ENCODE peak calls at places on chromosomes 3 and 15, in six cellular contexts. M is GM13977, W is neural crest cell, R is progenitor cell of endocrine pancreas, E is HCT116, Q is endothelial cell. G is an unnamed sample.

GRCh38 chr15:67998599-67999122 is 55.5 kb upstream of the PIAS1 start:
- DNase-seq in M (no peak), W (no peak), R (no peak), E (no peak), Q (no peak), G (no peak)

GRCh38 chr3:176814252-176814651 is 383.0 kb downstream of the TBL1XR1 start:
- DNase-seq in M (peak), W (peak), R (peak), E (peak), Q (peak), G (no peak)

GRCh38 chr15:39427705-39428104 is 153.2 kb upstream of the THBS1 start:
- DNase-seq in M (no peak), W (no peak), R (no peak), E (no peak), Q (no peak), G (no peak)

GRCh38 chr3:35721628-35722027 is 82.3 kb downstream of the ARPP21 start:
- DNase-seq in M (no peak), W (no peak), R (no peak), E (no peak), Q (no peak), G (no peak)

GRCh38 chr3:136651585-136651984 is 100.6 kb downstream of the STAG1 start:
- DNase-seq in M (no peak), W (no peak), R (no peak), E (no peak), Q (no peak), G (no peak)

GRCh38 chr3:147415819-147416218 is 6.7 kb downstream of the ZIC1 start:
- DNase-seq in M (peak), W (no peak), R (no peak), E (no peak), Q (no peak), G (no peak)

GRCh38 chr3:127545711-127546457 is 44.6 kb downstream of the TPRA1 start:
- DNase-seq in M (no peak), W (no peak), R (no peak), E (no peak), Q (no peak), G (no peak)

GRCh38 chr3:195886181-195887141 is 21.9 kb downstream of the TNK2 start:
- DNase-seq in M (no peak), W (no peak), R (no peak), E (no peak), Q (peak), G (no peak)

GRCh38 chr15:67064607-67065530 is 533 bp upstream of the SMAD3 start:
- DNase-seq in M (peak), W (peak), R (peak), E (no peak), Q (peak), G (no peak)

GRCh38 chr3:39903253-39903652 is 93.8 kb downstream of the MYRIP start:
- DNase-seq in M (no peak), W (no peak), R (no peak), E (no peak), Q (no peak), G (no peak)

GRCh38 chr3:131053021-131053420 is 26.3 kb downstream of the NEK11 start:
- DNase-seq in M (no peak), W (no peak), R (no peak), E (no peak), Q (no peak), G (no peak)
- TF ChIP-seq CTCF in M (peak), W (peak), R (no peak), E (peak), Q (no peak), G (no peak)

DNA sequence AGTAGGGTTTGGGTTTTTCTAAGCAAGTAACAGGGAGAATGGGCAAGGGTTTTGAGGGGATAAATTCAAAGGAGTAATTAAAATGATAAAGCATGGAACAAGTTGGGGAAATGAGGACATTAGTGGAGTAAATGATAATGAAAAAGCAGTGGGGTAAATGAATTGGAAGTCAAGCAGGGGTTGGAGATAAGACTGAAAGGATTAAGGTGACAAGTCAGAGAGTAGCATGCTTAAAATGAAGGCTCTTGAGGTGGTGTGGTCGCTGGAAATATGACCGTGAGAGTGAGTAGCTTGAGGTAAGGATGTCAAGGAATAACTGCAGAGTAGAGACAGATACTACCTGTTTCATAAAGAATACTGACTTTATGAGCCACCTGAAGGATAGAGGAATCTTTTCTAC is 408.5 kb downstream of the TBC1D5 start:
- DNase-seq in M (no peak), W (no peak), R (no peak), E (no peak), Q (no peak), G (no peak)
- TF ChIP-seq CTCF in M (no peak), W (no peak), R (no peak), E (no peak), Q (no peak), G (no peak)

DNA sequence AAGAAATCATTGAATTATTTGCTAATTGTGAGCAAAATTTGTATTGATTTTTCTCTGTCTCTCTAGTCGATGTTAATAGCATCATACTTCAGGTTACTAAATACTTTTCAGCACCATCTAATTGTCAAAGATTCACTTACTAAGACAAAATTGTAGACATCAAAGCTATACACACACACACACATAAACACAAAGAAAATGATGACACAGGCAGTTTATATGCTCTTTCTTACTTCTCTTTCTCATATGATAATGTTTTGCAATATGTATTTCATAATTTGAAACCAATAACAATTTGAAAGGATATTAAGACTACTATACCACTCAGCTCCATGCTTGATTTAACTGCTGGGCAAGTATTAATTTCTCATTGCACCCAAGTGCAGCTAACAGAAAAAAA is 406.2 kb downstream of the ROBO2 start:
- DNase-seq in M (no peak), W (no peak), R (no peak), E (no peak), Q (no peak), G (no peak)
- TF ChIP-seq CTCF in M (no peak), W (no peak), R (no peak), E (no peak), Q (no peak), G (no peak)

GRCh38 chr15:83436513-83437158 is 10.5 kb upstream of the SH3GL3 start:
- DNase-seq in M (peak), W (peak), R (no peak), E (peak), Q (no peak), G (no peak)
- TF ChIP-seq CTCF in M (peak), W (peak), R (peak), E (peak), Q (peak), G (no peak)

DNA sequence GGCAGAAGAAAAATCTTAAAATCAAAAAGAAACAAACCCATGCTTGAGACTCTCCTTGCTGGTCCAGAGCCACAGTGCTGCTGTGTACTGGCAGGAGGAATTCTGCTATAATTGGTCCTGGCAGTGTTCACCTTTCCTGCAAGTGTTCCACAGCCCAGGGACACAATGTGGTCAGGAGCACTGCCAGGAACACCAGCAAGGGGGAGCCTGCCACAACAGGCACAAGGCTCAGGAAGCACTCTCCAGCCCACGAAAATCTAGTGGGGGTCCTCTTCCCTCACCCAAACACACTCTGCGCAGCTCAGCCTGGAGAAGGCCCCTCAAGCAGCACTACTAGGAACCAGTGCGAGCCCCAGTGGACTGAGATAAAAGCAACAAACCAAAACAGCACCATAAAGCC is 92.9 kb downstream of the UBE3A start:
- DNase-seq in M (no peak), W (no peak), R (no peak), E (no peak), Q (peak), G (no peak)
- TF ChIP-seq CTCF in M (no peak), W (no peak), R (peak), E (peak), Q (no peak), G (no peak)